ENCODE peak calls at places on chromosomes 4 and X, in five cellular contexts. O is stromal cell of bone marrow; P is stimulated activated CD4-positive, alpha-beta T cell treated with anti-CD3 and anti-CD28 coated beads, TNF-alpha, amount 100 ng/mL, for 1 hour; V is IMR-90; L is fibroblast of the aortic adventitia. W is an unnamed sample.
A peak's percentile ranks its signal among the peaks of the same experiment; 100 is the strongest.

GRCh38 chr4:160180206-160180605 is 1077.3 kb downstream of the RAPGEF2 start:
- DNase-seq in O (peak; percentile 80), P (no peak), V (no peak), L (no peak), W (no peak)

GRCh38 chr4:101145081-101145480 is 202.2 kb downstream of the PPP3CA start:
- DNase-seq in O (no peak), P (no peak), V (peak; percentile 11), L (no peak), W (no peak)

GRCh38 chr4:10721616-10722015 is 37.0 kb upstream of the CLNK start:
- DNase-seq in O (no peak), P (no peak), V (no peak), L (no peak), W (no peak)

GRCh38 chr4:177356921-177357320 is 47.2 kb downstream of the NEIL3 start:
- DNase-seq in O (no peak), P (no peak), V (peak; percentile 34), L (no peak), W (no peak)

GRCh38 chr4:98444371-98444770 is 183.2 kb downstream of the RAP1GDS1 start:
- DNase-seq in O (no peak), P (no peak), V (no peak), L (no peak), W (no peak)

GRCh38 chrX:150365051-150365952 is 2.2 kb downstream of the MAMLD1 start:
- DNase-seq in O (no peak), P (peak; percentile 45), V (peak; percentile 50), L (peak; percentile 48), W (no peak)

GRCh38 chr4:146212781-146213180 is 1.6 kb upstream of the REELD1 start:
- DNase-seq in O (peak; percentile 3), P (no peak), V (peak; percentile 10), L (no peak), W (no peak)

GRCh38 chr4:110514889-110515479 is 39.0 kb downstream of the ENPEP start:
- DNase-seq in O (no peak), P (no peak), V (peak; percentile 30), L (peak; percentile 63), W (peak; percentile 46)

GRCh38 chr4:107863850-107864371 is 39.2 kb downstream of the SGMS2 start:
- DNase-seq in O (no peak), P (no peak), V (peak; percentile 51), L (peak; percentile 46), W (peak; percentile 44)

GRCh38 chr4:152099061-152099425 is 338.2 kb upstream of the GATB start:
- DNase-seq in O (no peak), P (no peak), V (no peak), L (no peak), W (no peak)